ENCODE peak calls at places on chromosome 21, in nine cellular contexts. S is neural crest cell, E is Calu3, Z is H9, K is heart left ventricle, V is osteocyte, T is GM10248, M is HFF-Myc, R is fibroblast of pulmonary artery. P is an unnamed sample.

GRCh38 chr21:35616090-35616489 is 444.2 kb downstream of the SETD4 start:
- DNase-seq in M (no peak), T (no peak), K (no peak), V (no peak), S (no peak), E (no peak), Z (no peak), R (peak; percentile 69), P (no peak)

GRCh38 chr21:34008618-34009017 is 64.8 kb upstream of the MRPS6 start:
- DNase-seq in T (no peak), S (no peak), Z (no peak), R (no peak), E (no peak), M (no peak), K (no peak), V (no peak), P (no peak)

GRCh38 chr21:22796147-22796546 is 1797.9 kb downstream of the NCAM2 start:
- DNase-seq in V (no peak), K (no peak), Z (no peak), R (no peak), E (no peak), S (no peak), M (no peak), T (no peak), P (no peak)

GRCh38 chr21:38439336-38439900 is 58.9 kb downstream of the ERG start:
- DNase-seq in E (no peak), S (no peak), T (no peak), R (peak; percentile 47), Z (no peak), V (no peak), M (no peak), K (no peak), P (no peak)

GRCh38 chr21:33265664-33266049 is 510 bp upstream of the IL10RB start:
- DNase-seq in E (no peak), V (no peak), K (peak; percentile 50), M (no peak), R (no peak), Z (peak; percentile 66), T (peak; percentile 63), S (no peak), P (peak; percentile 71)

GRCh38 chr21:26572668-26573381 is at the start of gene CYYR1:
- DNase-seq in E (no peak), R (no peak), M (no peak), Z (peak; percentile 77), K (peak; percentile 34), S (peak; percentile 60), V (peak; percentile 85), T (no peak), P (no peak)

GRCh38 chr21:37562920-37563640 is 196.5 kb downstream of the DYRK1A start:
- DNase-seq in S (no peak), K (no peak), V (peak; percentile 83), T (no peak), E (peak; percentile 11), R (no peak), M (no peak), Z (no peak), P (no peak)

GRCh38 chr21:29436143-29436542 is 137.4 kb downstream of the BACH1 start:
- DNase-seq in M (no peak), T (no peak), Z (no peak), K (peak; percentile 36), S (no peak), R (peak; percentile 81), V (no peak), E (no peak), P (no peak)

GRCh38 chr21:36183144-36183795 is 26.6 kb downstream of the DOP1B start:
- DNase-seq in M (no peak), V (no peak), R (no peak), S (no peak), Z (no peak), T (no peak), K (no peak), E (no peak), P (no peak)

GRCh38 chr21:34938079-34938764 is 110.9 kb downstream of the RUNX1 start:
- DNase-seq in K (no peak), T (no peak), R (peak; percentile 33), V (no peak), Z (no peak), M (no peak), S (no peak), E (no peak), P (no peak)

GRCh38 chr21:26041441-26042180 is 129.0 kb downstream of the APP start:
- DNase-seq in V (no peak), K (no peak), M (no peak), R (peak; percentile 35), T (no peak), Z (no peak), E (no peak), S (no peak), P (no peak)

GRCh38 chr21:25361765-25362164 is 245.5 kb downstream of the MRPL39 start:
- DNase-seq in T (no peak), K (no peak), S (no peak), R (no peak), M (no peak), V (no peak), E (no peak), Z (no peak), P (no peak)

DNA sequence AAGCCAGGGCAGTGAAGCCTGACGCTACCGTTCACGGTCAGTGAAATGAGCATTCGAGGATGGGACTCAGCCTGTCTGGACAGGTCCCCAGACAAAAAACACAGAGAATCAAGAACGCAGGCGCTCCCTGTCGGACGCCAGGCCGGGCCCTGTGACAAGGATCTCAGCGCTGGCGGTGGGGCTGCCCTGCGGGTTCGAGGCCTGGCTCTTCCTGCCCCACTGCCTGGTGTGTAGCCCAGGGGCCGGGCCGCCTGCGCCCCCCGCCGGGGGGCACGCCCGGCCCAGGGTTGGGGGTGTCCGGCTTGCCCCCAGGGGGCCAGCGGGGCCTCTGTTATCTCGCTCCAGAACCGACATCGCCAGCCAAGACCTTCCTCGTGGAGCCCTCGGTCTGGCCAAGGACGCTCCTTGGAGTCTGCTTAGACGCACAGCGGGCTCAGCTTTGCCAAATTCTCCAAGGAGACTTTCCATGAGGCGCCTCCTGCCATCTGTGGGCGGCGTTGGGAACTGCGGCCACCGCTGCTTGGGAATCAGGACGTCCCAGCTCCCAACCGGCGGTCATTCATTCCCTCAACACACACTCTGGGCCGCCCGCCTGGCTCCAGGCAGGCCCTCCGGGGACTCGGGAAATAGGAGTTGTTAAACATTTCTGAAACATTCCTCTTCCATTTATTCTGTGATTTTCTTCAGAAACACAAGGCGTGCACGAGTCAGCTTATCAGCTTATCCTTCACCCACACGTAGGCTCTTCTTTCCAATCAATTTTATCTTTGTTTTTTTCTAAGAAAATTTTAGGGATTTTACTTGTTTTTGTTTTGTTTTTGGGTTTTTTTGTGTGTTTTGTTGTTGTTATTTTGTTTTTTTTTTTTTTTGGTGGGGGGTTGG is 11.3 kb upstream of the RIPK4 start:
- DNase-seq in E (peak; percentile 86), V (peak; percentile 95), T (no peak), S (peak; percentile 89), Z (peak; percentile 95), K (peak; percentile 76), M (peak; percentile 65), R (peak; percentile 91), P (no peak)
- TF ChIP-seq CTCF in E (peak; percentile 77), V (peak; percentile 98), T (peak; percentile 21), S (peak; percentile 92), Z (peak; percentile 94), K (peak; percentile 94), M (peak; percentile 91), R (peak; percentile 94), P (peak; percentile 22)

GRCh38 chr21:15063821-15064575 is 802 bp downstream of the NRIP1 start:
- DNase-seq in S (peak; percentile 37), V (peak; percentile 86), E (peak; percentile 21), T (no peak), R (peak; percentile 44), Z (peak; percentile 46), M (no peak), K (peak; percentile 57), P (no peak)

GRCh38 chr21:15063081-15063820 is 1.5 kb downstream of the NRIP1 start:
- DNase-seq in T (no peak), E (no peak), S (no peak), V (no peak), M (no peak), R (peak; percentile 24), K (no peak), Z (no peak), P (peak; percentile 27)

GRCh38 chr21:15061747-15062146 is 3.1 kb downstream of the NRIP1 start:
- DNase-seq in Z (no peak), T (no peak), M (no peak), R (no peak), E (no peak), S (no peak), K (no peak), V (no peak), P (no peak)

GRCh38 chr21:15061284-15061683 is 3.5 kb downstream of the NRIP1 start:
- DNase-seq in V (no peak), S (no peak), E (no peak), M (no peak), T (no peak), R (no peak), Z (no peak), K (no peak), P (no peak)

GRCh38 chr21:15062566-15062965 is 2.2 kb downstream of the NRIP1 start:
- DNase-seq in M (no peak), S (no peak), K (no peak), R (peak; percentile 50), T (peak; percentile 10), V (no peak), Z (no peak), E (no peak), P (peak; percentile 42)
- TF ChIP-seq CTCF in M (no peak), S (peak; percentile 41), K (no peak), R (peak; percentile 18), T (no peak), V (peak; percentile 39), Z (no peak), E (no peak), P (no peak)

GRCh38 chr21:31795992-31796391 is 64.1 kb upstream of the SCAF4 start:
- DNase-seq in S (no peak), K (no peak), Z (no peak), R (no peak), T (no peak), E (no peak), V (no peak), M (no peak), P (no peak)
- TF ChIP-seq CTCF in S (no peak), K (no peak), Z (no peak), R (no peak), T (no peak), E (no peak), V (no peak), M (no peak), P (no peak)

GRCh38 chr21:42348762-42349161 is 2.0 kb downstream of the TFF2 start:
- DNase-seq in K (no peak), S (no peak), T (no peak), V (peak; percentile 34), M (no peak), E (no peak), Z (no peak), R (no peak), P (no peak)
- TF ChIP-seq CTCF in K (no peak), S (no peak), T (no peak), V (no peak), M (no peak), E (no peak), Z (no peak), R (no peak), P (no peak)

GRCh38 chr21:45225741-45226327 is 61.9 kb downstream of the POFUT2 start:
- DNase-seq in S (no peak), K (no peak), R (no peak), Z (no peak), E (no peak), T (no peak), M (no peak), V (no peak), P (no peak)
- TF ChIP-seq CTCF in S (no peak), K (no peak), R (no peak), Z (no peak), E (no peak), T (no peak), M (no peak), V (no peak), P (no peak)